ENCODE peak calls at places on chromosomes 1 and 21, in four cellular contexts. L is GM13977, R is ovary, M is omental fat pad. X is an unnamed sample.

GRCh38 chr1:88204768-88205167 is 479.3 kb upstream of the PKN2 start:
- DNase-seq in L (no peak), R (no peak), M (no peak), X (no peak)

GRCh38 chr1:160325252-160325651 is 17.8 kb downstream of the COPA start:
- DNase-seq in L (no peak), R (no peak), M (no peak), X (no peak)

GRCh38 chr1:214009613-214010550 is 22.1 kb downstream of the PROX1 start:
- DNase-seq in L (no peak), R (no peak), M (no peak), X (no peak)

GRCh38 chr1:86764523-86764922 is 60.1 kb downstream of the SH3GLB1 start:
- DNase-seq in L (no peak), R (no peak), M (no peak), X (no peak)

GRCh38 chr1:43999455-43999854 is 8.1 kb downstream of the CCDC24 start:
- DNase-seq in L (no peak), R (no peak), M (no peak), X (no peak)

GRCh38 chr1:11767932-11768704 is 6.1 kb downstream of the C1orf167 start:
- DNase-seq in L (no peak), R (no peak), M (no peak), X (no peak)

GRCh38 chr1:205970486-205970885 is 27.2 kb upstream of the SLC26A9 start:
- DNase-seq in L (no peak), R (no peak), M (no peak), X (no peak)

GRCh38 chr1:90211101-90211500 is 216.2 kb downstream of the ZNF326 start:
- DNase-seq in L (no peak), R (no peak), M (no peak), X (no peak)

GRCh38 chr1:20124451-20125057 is 5.2 kb upstream of the PLA2G2D start:
- DNase-seq in L (no peak), R (no peak), M (peak), X (no peak)

GRCh38 chr21:32329776-32330175 is 31.1 kb downstream of the MRAP start:
- DNase-seq in L (no peak), R (no peak), M (no peak), X (no peak)

GRCh38 chr1:25550155-25550506 is 6.7 kb downstream of the LDLRAP1 start:
- DNase-seq in L (no peak), R (no peak), M (no peak), X (no peak)

GRCh38 chr21:45529785-45530422 is 12.3 kb downstream of the SLC19A1 start:
- DNase-seq in L (no peak), R (peak), M (no peak), X (no peak)

GRCh38 chr1:199551967-199552565 is 475.4 kb upstream of the NR5A2 start:
- DNase-seq in L (peak), R (no peak), M (no peak), X (no peak)

GRCh38 chr1:168050307-168050706 is 86.4 kb downstream of the GPR161 start:
- DNase-seq in L (no peak), R (no peak), M (no peak), X (no peak)

GRCh38 chr1:201740086-201740541 is 88.8 kb upstream of the IPO9 start:
- DNase-seq in L (no peak), R (no peak), M (no peak), X (no peak)

GRCh38 chr1:48750089-48750488 is 26.6 kb downstream of the BEND5 start:
- DNase-seq in L (no peak), R (no peak), M (no peak), X (no peak)

GRCh38 chr1:156805766-156806511 is 10.7 kb downstream of the SH2D2A start:
- DNase-seq in L (no peak), R (peak), M (no peak), X (no peak)

GRCh38 chr1:207853372-207853757 is 57.6 kb downstream of the CD34 start:
- DNase-seq in L (no peak), R (no peak), M (no peak), X (no peak)

GRCh38 chr1:25079048-25079447 is 149.0 kb upstream of the RUNX3 start:
- DNase-seq in L (no peak), R (no peak), M (no peak), X (no peak)

GRCh38 chr1:145708063-145708462 is 895 bp upstream of the PDZK1 start:
- DNase-seq in L (peak), R (no peak), M (no peak), X (no peak)

GRCh38 chr1:224582041-224582440 is 34.1 kb upstream of the CNIH3 start:
- DNase-seq in L (no peak), R (no peak), M (no peak), X (no peak)

GRCh38 chr21:14864211-14865021 is 200.4 kb downstream of the NRIP1 start:
- DNase-seq in L (no peak), R (peak), M (peak), X (no peak)

GRCh38 chr1:203914292-203914691 is 52.9 kb downstream of the SNRPE start:
- DNase-seq in L (no peak), R (no peak), M (no peak), X (no peak)

GRCh38 chr1:162390396-162391185 is 9.1 kb downstream of the C1orf226 start:
- DNase-seq in L (no peak), R (no peak), M (no peak), X (no peak)

GRCh38 chr21:38954450-38955059 is 148.8 kb downstream of the ETS2 start:
- DNase-seq in L (no peak), R (no peak), M (no peak), X (no peak)

GRCh38 chr1:113048064-113048463 is 24.9 kb upstream of the LRIG2 start:
- DNase-seq in L (no peak), R (no peak), M (no peak), X (no peak)

GRCh38 chr1:6596886-6597776 is 5.5 kb downstream of the KLHL21 start:
- DNase-seq in L (no peak), R (no peak), M (no peak), X (no peak)

GRCh38 chr1:26234644-26235384 is 814 bp downstream of the CEP85 start:
- DNase-seq in L (no peak), R (no peak), M (no peak), X (no peak)

GRCh38 chr1:27886353-27886679 is 14.0 kb downstream of the THEMIS2 start:
- DNase-seq in L (no peak), R (no peak), M (no peak), X (no peak)

GRCh38 chr1:3603566-3604467 is 7.5 kb downstream of the MEGF6 start:
- DNase-seq in L (no peak), R (no peak), M (no peak), X (no peak)

GRCh38 chr1:8092603-8093141 is 66.6 kb upstream of the ERRFI1 start:
- DNase-seq in L (no peak), R (no peak), M (no peak), X (no peak)

GRCh38 chr1:176931526-176931925 is 233.0 kb downstream of the ASTN1 start:
- DNase-seq in L (no peak), R (no peak), M (no peak), X (no peak)

GRCh38 chr1:180156631-180157091 is 2.0 kb downstream of the QSOX1 start:
- DNase-seq in L (no peak), R (no peak), M (no peak), X (no peak)

DNA sequence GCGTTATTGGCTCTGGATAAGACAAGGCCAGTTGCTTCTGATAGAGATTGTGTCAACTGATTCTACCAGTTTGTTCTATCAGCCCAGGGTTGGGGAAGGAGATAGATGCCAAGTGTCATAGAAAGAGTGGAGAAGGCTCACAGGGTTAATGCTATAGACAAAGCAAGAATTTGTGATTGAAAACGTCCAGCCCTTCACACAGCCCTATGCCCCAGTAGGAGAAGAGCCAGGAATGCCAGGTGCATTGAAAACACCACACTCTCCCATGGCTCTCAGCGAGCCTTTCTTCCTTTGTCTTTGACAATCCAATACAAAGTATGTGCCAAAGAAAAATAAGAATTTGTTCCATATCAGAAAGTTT is 505.0 kb downstream of the PLPP3 start:
- DNase-seq in L (no peak), R (peak), M (no peak), X (no peak)
- TF ChIP-seq CTCF in L (no peak), R (no peak), M (no peak), X (no peak)

DNA sequence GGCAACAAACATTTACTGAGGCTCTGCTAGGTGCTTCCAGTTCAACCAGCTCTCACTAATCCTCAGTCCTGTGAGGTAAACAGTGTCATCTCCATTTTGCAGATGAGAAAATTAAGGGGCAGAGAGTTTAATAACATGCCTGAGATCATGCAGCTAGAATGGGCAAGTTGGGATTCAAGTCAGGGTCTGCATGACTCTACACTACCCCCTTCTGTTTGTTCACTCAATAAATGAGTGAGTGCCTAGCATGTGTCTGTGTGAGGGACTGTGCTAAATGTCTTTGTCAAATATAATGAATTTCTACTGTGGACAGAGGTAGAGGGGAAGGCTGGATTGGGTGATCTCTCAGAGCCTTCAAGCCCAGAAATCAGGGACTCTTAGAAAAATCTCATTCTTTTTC is 4.5 kb downstream of the PEF1 start:
- DNase-seq in L (no peak), R (no peak), M (no peak), X (no peak)
- TF ChIP-seq CTCF in L (no peak), R (no peak), M (no peak), X (no peak)

GRCh38 chr1:46246548-46247432 is 773 bp upstream of the RAD54L start:
- DNase-seq in L (peak), R (peak), M (peak), X (peak)
- TF ChIP-seq CTCF in L (no peak), R (no peak), M (no peak), X (no peak)

DNA sequence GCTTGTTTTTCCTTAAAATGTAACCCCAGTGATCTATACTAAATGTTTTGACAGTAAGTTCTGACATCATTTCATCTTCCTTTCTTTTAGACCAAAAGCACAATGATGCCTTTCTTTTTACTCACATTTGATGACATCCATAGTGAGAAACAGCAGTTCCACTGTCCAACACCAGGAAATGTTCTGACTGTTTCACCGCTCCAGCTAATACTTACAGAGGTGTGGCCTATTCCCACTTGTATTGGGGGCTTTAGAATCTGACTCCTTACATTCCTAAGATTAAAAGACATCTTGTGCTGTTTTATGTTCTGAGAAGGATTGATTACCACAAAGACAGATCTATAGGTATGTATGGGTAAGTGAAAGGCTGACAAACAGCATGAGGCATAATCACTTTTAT is 1018.2 kb upstream of the PRMT6 start:
- DNase-seq in L (no peak), R (no peak), M (no peak), X (no peak)
- TF ChIP-seq CTCF in L (no peak), R (no peak), M (no peak), X (no peak)

GRCh38 chr1:55224729-55225128 is 9.6 kb upstream of the USP24 start:
- DNase-seq in L (no peak), R (no peak), M (no peak), X (no peak)
- TF ChIP-seq CTCF in L (no peak), R (no peak), M (no peak), X (no peak)